ENCODE peak calls at places on chromosomes 11 and 22, in five cellular contexts. W is H1, E is K562, X is SK-N-SH, I is Panc1. M is an unnamed sample.

GRCh38 chr22:48750282-48750681 is 1077.4 kb downstream of the BRD1 start:
- DNase-seq in W (no peak), E (no peak), X (no peak), I (no peak), M (no peak)

GRCh38 chr22:39685336-39686177 is 115.0 kb downstream of the CACNA1I start:
- DNase-seq in W (no peak), E (no peak), X (no peak), I (no peak), M (no peak)

GRCh38 chr11:78339483-78339882 is 78.1 kb downstream of the GAB2 start:
- DNase-seq in W (no peak), E (peak), X (no peak), I (no peak), M (no peak)

GRCh38 chr11:62669420-62670161 is 1.9 kb upstream of the UQCC3 start:
- DNase-seq in W (no peak), E (no peak), X (no peak), I (no peak), M (no peak)

GRCh38 chr11:129021295-129021694 is 78.6 kb upstream of the TP53AIP1 start:
- DNase-seq in W (no peak), E (no peak), X (no peak), I (no peak), M (no peak)

GRCh38 chr11:101860694-101861371 is 54.0 kb upstream of the CEP126 start:
- DNase-seq in W (peak), E (peak), X (peak), I (peak), M (peak)

GRCh38 chr11:47498149-47498548 is 49.2 kb upstream of the RAPSN start:
- DNase-seq in W (no peak), E (no peak), X (no peak), I (no peak), M (no peak)

GRCh38 chr11:47185305-47186075 is 744 bp downstream of the PACSIN3 start:
- DNase-seq in W (peak), E (no peak), X (peak), I (no peak), M (no peak)

GRCh38 chr22:38513063-38513462 is 7.0 kb upstream of the DDX17 start:
- DNase-seq in W (no peak), E (peak), X (peak), I (no peak), M (no peak)

GRCh38 chr11:44104472-44105294 is 9.2 kb downstream of the EXT2 start:
- DNase-seq in W (no peak), E (no peak), X (no peak), I (no peak), M (no peak)

GRCh38 chr11:118988280-118988679 is 9.7 kb upstream of the CENATAC start:
- DNase-seq in W (no peak), E (no peak), X (no peak), I (no peak), M (no peak)

GRCh38 chr22:17712441-17712840 is 61.8 kb downstream of the BID start:
- DNase-seq in W (no peak), E (no peak), X (no peak), I (no peak), M (no peak)

GRCh38 chr11:65014146-65014960 is at the start of gene ARL2:
- DNase-seq in W (no peak), E (peak), X (no peak), I (no peak), M (no peak)

GRCh38 chr11:75654314-75654713 is 14.5 kb downstream of the MAP6 start:
- DNase-seq in W (no peak), E (no peak), X (no peak), I (no peak), M (no peak)

GRCh38 chr11:20647976-20648565 is 21.3 kb upstream of the NELL1 start:
- DNase-seq in W (no peak), E (peak), X (peak), I (peak), M (peak)

GRCh38 chr11:5691963-5692358 is 2.4 kb downstream of the TRIM22 start:
- DNase-seq in W (no peak), E (no peak), X (no peak), I (no peak), M (no peak)

GRCh38 chr11:120375076-120375475 is 38.9 kb downstream of the ARHGEF12 start:
- DNase-seq in W (no peak), E (no peak), X (no peak), I (no peak), M (no peak)

DNA sequence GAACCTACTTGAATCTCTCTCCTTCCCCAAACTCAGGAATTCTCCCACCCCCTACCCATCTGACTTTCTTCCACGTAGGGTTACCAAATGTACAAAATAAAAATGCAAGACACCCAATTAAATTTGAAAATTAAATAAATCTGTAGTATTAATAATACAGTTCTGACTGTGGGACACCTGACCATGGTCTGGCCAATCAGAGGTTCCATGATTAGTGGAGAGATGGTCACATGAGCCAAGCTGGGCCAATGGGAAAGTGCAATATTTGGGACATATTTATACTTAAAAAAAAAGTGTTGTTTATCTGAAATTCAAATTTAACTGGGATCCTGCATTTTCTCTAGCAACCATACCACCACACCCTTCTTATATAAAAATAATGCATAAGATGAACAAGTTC is 29.8 kb upstream of the ASPHD2 start:
- DNase-seq in W (no peak), E (peak), X (no peak), I (no peak), M (no peak)
- TF ChIP-seq SIN3A in W (no peak), E (no peak), X (no peak), I (no peak), M (no peak)

GRCh38 chr11:83540112-83540675 is 254.0 kb upstream of the CCDC90B start:
- DNase-seq in W (no peak), E (no peak), X (no peak), I (no peak), M (no peak)
- TF ChIP-seq SIN3A in W (no peak), E (no peak), X (no peak), I (no peak), M (no peak)

GRCh38 chr22:49761836-49762235 is 65.8 kb downstream of the BRD1 start:
- DNase-seq in W (no peak), E (no peak), X (no peak), I (no peak), M (no peak)

GRCh38 chr22:49764151-49764581 is 63.5 kb downstream of the BRD1 start:
- DNase-seq in W (no peak), E (no peak), X (peak), I (no peak), M (no peak)

GRCh38 chr22:49763696-49764095 is 64.0 kb downstream of the BRD1 start:
- DNase-seq in W (no peak), E (no peak), X (peak), I (no peak), M (no peak)

GRCh38 chr22:49765091-49765771 is 62.4 kb downstream of the BRD1 start:
- DNase-seq in W (no peak), E (no peak), X (peak), I (no peak), M (no peak)

GRCh38 chr22:49763138-49763537 is 64.5 kb downstream of the BRD1 start:
- DNase-seq in W (no peak), E (no peak), X (no peak), I (no peak), M (no peak)
- TF ChIP-seq SIN3A in W (no peak), E (no peak), X (no peak), I (no peak), M (no peak)

GRCh38 chr11:111093061-111093460 is 152.5 kb upstream of the POU2AF2 start:
- DNase-seq in W (no peak), E (no peak), X (no peak), I (no peak), M (no peak)

GRCh38 chr11:111098091-111098490 is 147.4 kb upstream of the POU2AF2 start:
- DNase-seq in W (no peak), E (no peak), X (no peak), I (no peak), M (no peak)

GRCh38 chr11:111101836-111102235 is 143.7 kb upstream of the POU2AF2 start:
- DNase-seq in W (no peak), E (no peak), X (no peak), I (no peak), M (no peak)

GRCh38 chr11:111095327-111095726 is 150.2 kb upstream of the POU2AF2 start:
- DNase-seq in W (no peak), E (no peak), X (no peak), I (no peak), M (no peak)

GRCh38 chr11:111097191-111097590 is 148.3 kb upstream of the POU2AF2 start:
- DNase-seq in W (no peak), E (no peak), X (no peak), I (no peak), M (peak)
- TF ChIP-seq SIN3A in W (no peak), E (no peak), X (no peak), I (no peak), M (no peak)

GRCh38 chr11:135006800-135007199 is 594.8 kb upstream of the B3GAT1 start:
- DNase-seq in W (no peak), E (no peak), X (peak), I (no peak), M (no peak)

GRCh38 chr11:135001581-135001980 is 589.5 kb upstream of the B3GAT1 start:
- DNase-seq in W (no peak), E (no peak), X (no peak), I (no peak), M (no peak)

GRCh38 chr11:135008001-135008405 is 596.0 kb upstream of the B3GAT1 start:
- DNase-seq in W (no peak), E (no peak), X (peak), I (no peak), M (no peak)

GRCh38 chr11:135002236-135002635 is 590.2 kb upstream of the B3GAT1 start:
- DNase-seq in W (no peak), E (no peak), X (no peak), I (no peak), M (no peak)

DNA sequence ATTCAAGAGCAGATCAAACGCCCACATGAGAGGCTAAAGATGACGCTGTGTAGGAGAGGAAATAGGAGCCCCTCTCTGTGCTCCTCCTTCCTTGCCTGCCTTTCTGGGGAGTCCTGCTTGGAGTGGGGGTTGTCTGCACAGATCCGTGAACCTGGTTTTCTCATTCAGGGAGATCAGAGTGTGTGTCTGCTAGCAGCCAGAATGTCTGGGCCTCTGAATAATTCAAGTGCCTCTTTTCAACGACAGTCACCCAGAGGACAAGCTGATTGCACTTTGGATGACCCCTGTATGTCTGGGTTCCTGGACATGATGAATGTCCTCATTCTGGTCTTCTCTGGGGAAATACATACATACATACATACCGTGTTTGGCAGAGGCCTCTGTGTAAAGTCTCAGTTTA is 592.5 kb upstream of the B3GAT1 start:
- DNase-seq in W (no peak), E (no peak), X (peak), I (no peak), M (no peak)
- TF ChIP-seq SIN3A in W (no peak), E (no peak), X (no peak), I (no peak), M (no peak)

GRCh38 chr11:45144126-45145082 is 2.0 kb upstream of the PRDM11 start:
- DNase-seq in W (no peak), E (no peak), X (no peak), I (no peak), M (no peak)
- TF ChIP-seq SIN3A in W (no peak), E (no peak), X (no peak), I (no peak), M (no peak)

DNA sequence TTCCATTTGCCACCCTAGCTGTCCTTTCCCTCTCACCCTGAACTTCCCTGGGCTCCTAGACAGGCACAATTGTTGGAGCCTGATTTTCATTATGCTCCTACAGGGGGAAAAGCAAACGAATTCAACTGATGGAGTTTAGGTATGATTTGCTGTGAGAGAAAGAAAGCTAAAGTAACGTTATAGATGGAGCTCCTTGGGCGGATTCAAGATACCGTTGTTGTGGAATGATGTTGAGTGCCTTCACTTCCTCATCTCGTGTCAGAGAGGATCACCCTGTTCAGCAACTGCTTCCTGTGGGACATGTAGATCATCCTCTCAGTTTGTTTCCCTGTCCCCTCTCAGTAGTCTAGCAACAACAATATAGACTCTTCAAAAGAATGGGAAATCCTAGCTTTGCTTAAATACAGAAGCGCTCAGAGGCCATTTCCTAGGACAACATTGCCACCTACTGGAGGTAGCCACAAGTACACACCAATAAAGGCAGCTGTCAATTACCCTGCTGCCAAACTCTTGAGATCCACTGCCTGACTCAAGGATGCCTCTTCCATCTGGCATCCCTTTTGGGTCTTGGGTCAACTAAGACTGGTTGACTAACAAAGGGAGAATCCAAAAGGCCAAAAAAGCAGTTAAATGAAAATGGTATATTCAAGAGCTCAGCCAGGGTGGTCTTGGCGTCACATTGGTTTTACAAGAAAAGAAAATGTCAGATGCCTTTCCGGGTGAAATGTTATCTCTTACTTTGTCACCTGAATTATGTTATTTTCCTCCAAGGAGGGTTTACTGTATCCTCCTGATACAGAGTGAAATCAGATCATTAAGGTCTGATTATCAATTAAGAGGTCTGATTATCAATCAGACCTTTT is 13.5 kb upstream of the DTX4 start:
- DNase-seq in W (no peak), E (peak), X (peak), I (no peak), M (peak)
- TF ChIP-seq SIN3A in W (no peak), E (no peak), X (no peak), I (no peak), M (no peak)

GRCh38 chr11:73465019-73465675 is 88.9 kb downstream of the RELT start:
- DNase-seq in W (no peak), E (no peak), X (peak), I (no peak), M (no peak)
- TF ChIP-seq SIN3A in W (no peak), E (no peak), X (no peak), I (no peak), M (no peak)